ENCODE peak calls at places on chromosomes 3 and 15, in five cellular contexts. T, N, G, S and M are unnamed samples.

GRCh38 chr3:62319570-62320243 is 53.6 kb downstream of the FEZF2 start:
- DNase-seq in S (no peak), G (peak; percentile 6), T (no peak), N (no peak), M (no peak)

GRCh38 chr3:126340081-126340511 is 17.1 kb downstream of the KLF15 start:
- DNase-seq in S (peak; percentile 20), T (no peak), G (no peak), N (no peak), M (no peak)

GRCh38 chr3:110521019-110521418 is 550.6 kb upstream of the NECTIN3 start:
- DNase-seq in T (no peak), G (no peak), N (no peak), S (no peak), M (peak; percentile 87)

GRCh38 chr3:67683522-67683921 is 29.1 kb upstream of the SUCLG2 start:
- DNase-seq in S (no peak), G (no peak), N (no peak), T (no peak), M (no peak)

GRCh38 chr15:86630946-86631345 is 551.3 kb downstream of the AGBL1 start:
- DNase-seq in S (no peak), T (no peak), G (no peak), N (no peak), M (no peak)

GRCh38 chr3:112097378-112097777 is 11.2 kb downstream of the C3orf52 start:
- DNase-seq in N (peak; percentile 63), G (peak; percentile 51), T (no peak), S (no peak), M (peak; percentile 98)

GRCh38 chr15:88344786-88345185 is 88.2 kb upstream of the NTRK3 start:
- DNase-seq in T (no peak), S (no peak), N (no peak), G (no peak), M (no peak)

GRCh38 chr3:195117978-195118581 is 152.9 kb downstream of the XXYLT1 start:
- DNase-seq in S (no peak), T (no peak), G (no peak), N (no peak), M (peak; percentile 14)

GRCh38 chr3:108125550-108126071 is 34.8 kb upstream of the CD47 start:
- DNase-seq in N (peak; percentile 91), G (peak; percentile 77), T (peak; percentile 35), S (peak; percentile 78), M (no peak)

GRCh38 chr15:96230557-96231181 is 99.8 kb upstream of the NR2F2 start:
- DNase-seq in N (no peak), T (no peak), G (no peak), S (no peak), M (peak; percentile 18)

GRCh38 chr3:129614927-129615363 is 8.5 kb upstream of the PLXND1 start:
- DNase-seq in T (no peak), G (no peak), S (no peak), N (no peak), M (no peak)

GRCh38 chr3:109191431-109191830 is 54.9 kb downstream of the C3orf85 start:
- DNase-seq in G (no peak), S (no peak), N (no peak), T (no peak), M (no peak)

GRCh38 chr3:12483872-12484197 is 445 bp upstream of the TSEN2 start:
- DNase-seq in N (no peak), G (no peak), T (no peak), S (no peak), M (no peak)

GRCh38 chr15:45637552-45638033 is 2.8 kb downstream of the SQOR start:
- DNase-seq in N (no peak), S (no peak), G (no peak), T (peak; percentile 24), M (peak; percentile 98)

GRCh38 chr15:84684092-84684491 is 26.1 kb upstream of the NMB start:
- DNase-seq in G (no peak), N (no peak), T (no peak), S (no peak), M (peak; percentile 19)

GRCh38 chr3:189392969-189393368 is 221.2 kb downstream of the TPRG1 start:
- DNase-seq in G (no peak), N (no peak), T (no peak), S (no peak), M (no peak)

GRCh38 chr3:48219543-48219942 is 3.8 kb upstream of the CAMP start:
- DNase-seq in T (no peak), G (no peak), N (no peak), S (no peak), M (peak; percentile 64)

GRCh38 chr3:112247351-112247750 is 46.7 kb downstream of the SLC9C1 start:
- DNase-seq in N (no peak), S (no peak), T (no peak), G (no peak), M (no peak)

GRCh38 chr15:90840157-90840855 is 28.1 kb upstream of the FURIN start:
- DNase-seq in G (no peak), T (no peak), S (no peak), N (no peak), M (no peak)

GRCh38 chr3:151314132-151314531 is 2.5 kb downstream of the GPR87 start:
- DNase-seq in T (no peak), N (no peak), G (no peak), S (no peak), M (no peak)

GRCh38 chr15:38073278-38073930 is 139.0 kb downstream of the TMCO5A start:
- DNase-seq in N (no peak), S (no peak), T (no peak), G (no peak), M (peak; percentile 48)

GRCh38 chr3:39126532-39127071 is 19.1 kb downstream of the TTC21A start:
- DNase-seq in T (no peak), S (no peak), N (no peak), G (no peak), M (peak; percentile 74)

GRCh38 chr3:153291052-153291689 is 129.1 kb downstream of the RAP2B start:
- DNase-seq in S (no peak), N (no peak), T (no peak), G (no peak), M (no peak)

GRCh38 chr15:92226020-92226612 is 167.6 kb upstream of the ST8SIA2 start:
- DNase-seq in N (no peak), T (no peak), S (no peak), G (no peak), M (no peak)

GRCh38 chr3:153287017-153287416 is 125.0 kb downstream of the RAP2B start:
- DNase-seq in T (no peak), S (no peak), G (no peak), N (no peak), M (no peak)

GRCh38 chr3:78728406-78729145 is 1039.2 kb downstream of the ROBO1 start:
- DNase-seq in S (no peak), T (no peak), N (peak; percentile 67), G (peak; percentile 90), M (peak; percentile 39)

GRCh38 chr15:34084086-34084485 is 17.6 kb downstream of the EMC7 start:
- DNase-seq in G (no peak), S (no peak), N (no peak), T (no peak), M (peak; percentile 65)

GRCh38 chr3:12046406-12046805 is 42.2 kb downstream of the SYN2 start:
- DNase-seq in T (no peak), G (peak; percentile 11), N (no peak), S (no peak), M (peak; percentile 3)

GRCh38 chr3:61535826-61536225 is 25.5 kb upstream of the PTPRG start:
- DNase-seq in G (no peak), N (no peak), T (no peak), S (no peak), M (no peak)

GRCh38 chr15:35019401-35020327 is 31.6 kb upstream of the ZNF770 start:
- DNase-seq in G (no peak), T (no peak), S (no peak), N (no peak), M (peak; percentile 37)

GRCh38 chr3:50256978-50257890 is 11.7 kb upstream of the SEMA3B start:
- DNase-seq in G (no peak), T (no peak), N (no peak), S (peak; percentile 78), M (peak; percentile 42)

GRCh38 chr3:155425351-155425750 is 131.9 kb upstream of the STRIT1 start:
- DNase-seq in T (no peak), G (no peak), N (no peak), S (no peak), M (no peak)

GRCh38 chr3:29627136-29628117 is 346.6 kb downstream of the RBMS3 start:
- DNase-seq in N (no peak), T (no peak), G (no peak), S (no peak), M (peak; percentile 52)

GRCh38 chr15:85760049-85760448 is 34.7 kb downstream of the KLHL25 start:
- DNase-seq in T (no peak), G (no peak), S (no peak), N (no peak), M (no peak)

GRCh38 chr3:180516368-180516767 is 85.6 kb upstream of the TTC14 start:
- DNase-seq in T (no peak), G (no peak), S (no peak), N (no peak), M (no peak)

GRCh38 chr3:54600441-54601204 is 327.2 kb downstream of the LRTM1 start:
- DNase-seq in S (no peak), N (no peak), T (no peak), G (no peak), M (no peak)

GRCh38 chr3:33269385-33269784 is 7.9 kb upstream of the FBXL2 start:
- DNase-seq in T (no peak), G (no peak), N (no peak), S (no peak), M (no peak)

GRCh38 chr15:79089331-79089889 is 1.2 kb downstream of the RASGRF1 start:
- DNase-seq in S (peak; percentile 45), N (no peak), G (no peak), T (no peak), M (no peak)

GRCh38 chr3:45659661-45660566 is 29.3 kb upstream of the SACM1L start:
- DNase-seq in S (no peak), G (peak; percentile 30), T (no peak), N (no peak), M (peak; percentile 95)